ENCODE peak calls at places on chromosome 22, in six cellular contexts. One of them, this sample, is unnamed.

GRCh38 chr22:32737811-32738210 is 63.7 kb upstream of the TIMP3 start:
- DNase-seq in endodermal cell: no peak
- DNase-seq in gastrocnemius medialis: no peak
- DNase-seq in adipocyte: no peak
- DNase-seq in neural progenitor cell: no peak
- DNase-seq in CD8-positive, alpha-beta memory T cell: no peak
- DNase-seq in this sample: no peak

GRCh38 chr22:32695451-32695891 is 106.0 kb upstream of the TIMP3 start:
- DNase-seq in endodermal cell: no peak
- DNase-seq in gastrocnemius medialis: no peak
- DNase-seq in adipocyte: peak; percentile 40
- DNase-seq in neural progenitor cell: no peak
- DNase-seq in CD8-positive, alpha-beta memory T cell: no peak
- DNase-seq in this sample: no peak

GRCh38 chr22:32904044-32904443 is 102.5 kb downstream of the TIMP3 start:
- DNase-seq in endodermal cell: peak; percentile 84
- DNase-seq in gastrocnemius medialis: no peak
- DNase-seq in adipocyte: peak; percentile 52
- DNase-seq in neural progenitor cell: peak; percentile 60
- DNase-seq in CD8-positive, alpha-beta memory T cell: no peak
- DNase-seq in this sample: no peak

GRCh38 chr22:30783021-30783420 is 88.3 kb downstream of the OSBP2 start:
- DNase-seq in endodermal cell: no peak
- DNase-seq in gastrocnemius medialis: no peak
- DNase-seq in adipocyte: no peak
- DNase-seq in neural progenitor cell: no peak
- DNase-seq in CD8-positive, alpha-beta memory T cell: no peak
- DNase-seq in this sample: no peak

GRCh38 chr22:29435236-29435635 is 3.1 kb upstream of the RFPL1 start:
- DNase-seq in endodermal cell: no peak
- DNase-seq in gastrocnemius medialis: no peak
- DNase-seq in adipocyte: no peak
- DNase-seq in neural progenitor cell: no peak
- DNase-seq in CD8-positive, alpha-beta memory T cell: no peak
- DNase-seq in this sample: no peak

GRCh38 chr22:26431151-26431995 is 2.3 kb downstream of the ASPHD2 start:
- DNase-seq in endodermal cell: no peak
- DNase-seq in gastrocnemius medialis: no peak
- DNase-seq in adipocyte: no peak
- DNase-seq in neural progenitor cell: no peak
- DNase-seq in CD8-positive, alpha-beta memory T cell: no peak
- DNase-seq in this sample: no peak

GRCh38 chr22:49034836-49035817 is 792.5 kb downstream of the BRD1 start:
- DNase-seq in endodermal cell: no peak
- DNase-seq in gastrocnemius medialis: no peak
- DNase-seq in adipocyte: no peak
- DNase-seq in neural progenitor cell: no peak
- DNase-seq in CD8-positive, alpha-beta memory T cell: peak; percentile 37
- DNase-seq in this sample: no peak

GRCh38 chr22:28799125-28799833 is 1.1 kb downstream of the XBP1 start:
- DNase-seq in endodermal cell: no peak
- DNase-seq in gastrocnemius medialis: peak; percentile 61
- DNase-seq in adipocyte: peak; percentile 95
- DNase-seq in neural progenitor cell: peak; percentile 32
- DNase-seq in CD8-positive, alpha-beta memory T cell: no peak
- DNase-seq in this sample: no peak

GRCh38 chr22:31090217-31091085 is 9.3 kb downstream of the SMTN start:
- DNase-seq in endodermal cell: peak; percentile 30
- DNase-seq in gastrocnemius medialis: no peak
- DNase-seq in adipocyte: no peak
- DNase-seq in neural progenitor cell: no peak
- DNase-seq in CD8-positive, alpha-beta memory T cell: peak; percentile 37
- DNase-seq in this sample: no peak

GRCh38 chr22:24942301-24942700 is 4.2 kb downstream of the LHFPL7 start:
- DNase-seq in endodermal cell: no peak
- DNase-seq in gastrocnemius medialis: no peak
- DNase-seq in adipocyte: no peak
- DNase-seq in neural progenitor cell: no peak
- DNase-seq in CD8-positive, alpha-beta memory T cell: no peak
- DNase-seq in this sample: no peak

GRCh38 chr22:26672060-26672471 is 14.7 kb downstream of the MIAT start:
- DNase-seq in endodermal cell: no peak
- DNase-seq in gastrocnemius medialis: no peak
- DNase-seq in adipocyte: no peak
- DNase-seq in neural progenitor cell: no peak
- DNase-seq in CD8-positive, alpha-beta memory T cell: no peak
- DNase-seq in this sample: peak; percentile 24

GRCh38 chr22:48711031-48711431 is 1116.6 kb downstream of the BRD1 start:
- DNase-seq in endodermal cell: no peak
- DNase-seq in gastrocnemius medialis: no peak
- DNase-seq in adipocyte: no peak
- DNase-seq in neural progenitor cell: no peak
- DNase-seq in CD8-positive, alpha-beta memory T cell: no peak
- DNase-seq in this sample: no peak

GRCh38 chr22:24011735-24012068 is 598 bp downstream of the CABIN1 start:
- DNase-seq in endodermal cell: no peak
- DNase-seq in gastrocnemius medialis: no peak
- DNase-seq in adipocyte: peak; percentile 28
- DNase-seq in neural progenitor cell: no peak
- DNase-seq in CD8-positive, alpha-beta memory T cell: no peak
- DNase-seq in this sample: no peak

GRCh38 chr22:26047516-26047915 is 121.7 kb upstream of the SEZ6L start:
- DNase-seq in endodermal cell: no peak
- DNase-seq in gastrocnemius medialis: no peak
- DNase-seq in adipocyte: no peak
- DNase-seq in neural progenitor cell: no peak
- DNase-seq in CD8-positive, alpha-beta memory T cell: no peak
- DNase-seq in this sample: no peak

GRCh38 chr22:19292262-19293230 is 1.0 kb upstream of the CLTCL1 start:
- DNase-seq in endodermal cell: peak; percentile 52
- DNase-seq in gastrocnemius medialis: peak; percentile 95
- DNase-seq in adipocyte: peak; percentile 24
- DNase-seq in neural progenitor cell: no peak
- DNase-seq in CD8-positive, alpha-beta memory T cell: peak; percentile 58
- DNase-seq in this sample: no peak

GRCh38 chr22:40421941-40422340 is 51.5 kb downstream of the SGSM3 start:
- DNase-seq in endodermal cell: no peak
- DNase-seq in gastrocnemius medialis: no peak
- DNase-seq in adipocyte: no peak
- DNase-seq in neural progenitor cell: no peak
- DNase-seq in CD8-positive, alpha-beta memory T cell: peak; percentile 15
- DNase-seq in this sample: no peak

GRCh38 chr22:40805699-40806203 is 13.4 kb downstream of the SLC25A17 start:
- DNase-seq in endodermal cell: no peak
- DNase-seq in gastrocnemius medialis: no peak
- DNase-seq in adipocyte: no peak
- DNase-seq in neural progenitor cell: no peak
- DNase-seq in CD8-positive, alpha-beta memory T cell: no peak
- DNase-seq in this sample: no peak

GRCh38 chr22:27434898-27435297 is 366.7 kb downstream of the MN1 start:
- DNase-seq in endodermal cell: no peak
- DNase-seq in gastrocnemius medialis: no peak
- DNase-seq in adipocyte: no peak
- DNase-seq in neural progenitor cell: no peak
- DNase-seq in CD8-positive, alpha-beta memory T cell: no peak
- DNase-seq in this sample: no peak

GRCh38 chr22:33450756-33451155 is 392.6 kb upstream of the SYN3 start:
- DNase-seq in endodermal cell: no peak
- DNase-seq in gastrocnemius medialis: no peak
- DNase-seq in adipocyte: no peak
- DNase-seq in neural progenitor cell: no peak
- DNase-seq in CD8-positive, alpha-beta memory T cell: no peak
- DNase-seq in this sample: no peak

GRCh38 chr22:30183861-30184278 is 62.7 kb downstream of the LIF start:
- DNase-seq in endodermal cell: no peak
- DNase-seq in gastrocnemius medialis: no peak
- DNase-seq in adipocyte: peak; percentile 53
- DNase-seq in neural progenitor cell: no peak
- DNase-seq in CD8-positive, alpha-beta memory T cell: no peak
- DNase-seq in this sample: no peak

GRCh38 chr22:28006271-28006670 is 87.2 kb upstream of the PITPNB start:
- DNase-seq in endodermal cell: no peak
- DNase-seq in gastrocnemius medialis: no peak
- DNase-seq in adipocyte: no peak
- DNase-seq in neural progenitor cell: no peak
- DNase-seq in CD8-positive, alpha-beta memory T cell: no peak
- DNase-seq in this sample: no peak

GRCh38 chr22:31040542-31041398 is 40.3 kb upstream of the SMTN start:
- DNase-seq in endodermal cell: no peak
- DNase-seq in gastrocnemius medialis: no peak
- DNase-seq in adipocyte: no peak
- DNase-seq in neural progenitor cell: no peak
- DNase-seq in CD8-positive, alpha-beta memory T cell: no peak
- DNase-seq in this sample: no peak

GRCh38 chr22:30370681-30371080 is 13.9 kb downstream of the CCDC157 start:
- DNase-seq in endodermal cell: no peak
- DNase-seq in gastrocnemius medialis: no peak
- DNase-seq in adipocyte: no peak
- DNase-seq in neural progenitor cell: no peak
- DNase-seq in CD8-positive, alpha-beta memory T cell: no peak
- DNase-seq in this sample: no peak

GRCh38 chr22:39244496-39245129 is at the start of gene PDGFB:
- DNase-seq in endodermal cell: peak; percentile 79
- DNase-seq in gastrocnemius medialis: no peak
- DNase-seq in adipocyte: peak; percentile 39
- DNase-seq in neural progenitor cell: peak; percentile 57
- DNase-seq in CD8-positive, alpha-beta memory T cell: no peak
- DNase-seq in this sample: no peak

GRCh38 chr22:39246217-39246616 is 1.4 kb upstream of the PDGFB start:
- DNase-seq in endodermal cell: no peak
- DNase-seq in gastrocnemius medialis: no peak
- DNase-seq in adipocyte: no peak
- DNase-seq in neural progenitor cell: no peak
- DNase-seq in CD8-positive, alpha-beta memory T cell: no peak
- DNase-seq in this sample: no peak

GRCh38 chr22:39246690-39247332 is 2.0 kb upstream of the PDGFB start:
- DNase-seq in endodermal cell: no peak
- DNase-seq in gastrocnemius medialis: no peak
- DNase-seq in adipocyte: no peak
- DNase-seq in neural progenitor cell: no peak
- DNase-seq in CD8-positive, alpha-beta memory T cell: no peak
- DNase-seq in this sample: no peak

GRCh38 chr22:39244073-39244495 is 698 bp downstream of the PDGFB start:
- DNase-seq in endodermal cell: peak; percentile 66
- DNase-seq in gastrocnemius medialis: no peak
- DNase-seq in adipocyte: no peak
- DNase-seq in neural progenitor cell: peak; percentile 59
- DNase-seq in CD8-positive, alpha-beta memory T cell: no peak
- DNase-seq in this sample: no peak

GRCh38 chr22:39245130-39246039 is 603 bp upstream of the PDGFB start:
- DNase-seq in endodermal cell: no peak
- DNase-seq in gastrocnemius medialis: no peak
- DNase-seq in adipocyte: no peak
- DNase-seq in neural progenitor cell: no peak
- DNase-seq in CD8-positive, alpha-beta memory T cell: no peak
- DNase-seq in this sample: no peak
- H3K27me3 ChIP-seq in endodermal cell: peaks cover 36% of the 10 kb centered on the region
- H3K27me3 ChIP-seq in gastrocnemius medialis: no peaks in the 10 kb centered on the region
- H3K27me3 ChIP-seq in adipocyte: peaks cover 49% of the 10 kb centered on the region
- H3K27me3 ChIP-seq in neural progenitor cell: peaks cover 86% of the 10 kb centered on the region
- H3K27me3 ChIP-seq in CD8-positive, alpha-beta memory T cell: no peaks in the 10 kb centered on the region
- H3K27me3 ChIP-seq in this sample: peaks cover 10% of the 10 kb centered on the region

DNA sequence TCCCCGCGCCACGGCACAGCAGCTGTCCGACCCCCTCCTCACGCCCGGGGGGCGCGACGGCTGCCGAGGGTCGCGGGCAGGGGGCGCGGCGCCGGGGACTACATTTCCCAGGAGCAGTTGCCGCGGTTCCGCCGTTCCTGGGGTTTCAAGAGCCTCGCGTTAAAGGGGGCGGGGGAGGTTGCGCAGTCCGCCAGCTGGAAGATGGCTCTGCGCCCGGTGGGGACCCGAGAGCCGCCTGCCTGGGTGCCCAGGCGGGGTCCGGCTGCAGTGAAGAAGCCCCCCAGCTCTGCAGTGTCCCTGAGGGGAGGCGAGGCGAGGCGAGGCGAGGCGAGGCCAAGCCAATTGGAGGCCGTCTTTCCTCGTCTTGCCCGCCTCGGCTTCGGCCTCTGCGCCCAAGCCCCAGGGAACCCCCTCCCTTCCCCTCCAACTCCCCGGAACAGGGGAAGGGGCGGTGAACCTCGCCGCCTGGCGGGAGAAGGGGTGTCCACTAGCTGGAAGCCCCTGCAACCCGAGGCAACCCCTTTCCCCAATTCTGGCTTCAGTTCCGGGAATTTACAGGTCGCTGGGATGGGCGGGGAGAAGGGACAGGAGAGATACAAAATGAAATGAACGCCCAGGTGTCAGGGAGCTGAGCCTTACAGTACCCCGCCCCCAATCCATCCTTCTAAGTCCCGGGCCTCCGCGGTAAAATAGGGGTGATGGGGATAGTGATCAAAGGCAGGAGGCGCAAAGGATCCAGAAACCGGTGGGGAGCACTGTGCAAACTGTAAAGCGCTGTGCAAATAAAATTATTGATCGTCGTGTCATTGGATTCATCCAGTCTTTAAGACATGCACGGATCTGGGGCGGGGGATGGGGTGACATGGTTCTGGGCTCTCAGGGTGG is 5.2 kb upstream of the GCAT start:
- DNase-seq in endodermal cell: peak; percentile 90
- DNase-seq in gastrocnemius medialis: no peak
- DNase-seq in adipocyte: peak; percentile 76
- DNase-seq in neural progenitor cell: peak; percentile 90
- DNase-seq in CD8-positive, alpha-beta memory T cell: no peak
- DNase-seq in this sample: no peak
- H3K27me3 ChIP-seq in endodermal cell: no peaks in the 10 kb centered on the region
- H3K27me3 ChIP-seq in gastrocnemius medialis: no peaks in the 10 kb centered on the region
- H3K27me3 ChIP-seq in adipocyte: no peaks in the 10 kb centered on the region
- H3K27me3 ChIP-seq in neural progenitor cell: peaks cover 44% of the 10 kb centered on the region
- H3K27me3 ChIP-seq in CD8-positive, alpha-beta memory T cell: peaks cover 33% of the 10 kb centered on the region
- H3K27me3 ChIP-seq in this sample: peaks cover 38% of the 10 kb centered on the region

GRCh38 chr22:34976474-34976873 is 89.5 kb upstream of the ISX start:
- DNase-seq in endodermal cell: no peak
- DNase-seq in gastrocnemius medialis: no peak
- DNase-seq in adipocyte: no peak
- DNase-seq in neural progenitor cell: no peak
- DNase-seq in CD8-positive, alpha-beta memory T cell: no peak
- DNase-seq in this sample: no peak
- H3K27me3 ChIP-seq in endodermal cell: no peaks in the 10 kb centered on the region
- H3K27me3 ChIP-seq in gastrocnemius medialis: no peaks in the 10 kb centered on the region
- H3K27me3 ChIP-seq in adipocyte: no peaks in the 10 kb centered on the region
- H3K27me3 ChIP-seq in neural progenitor cell: no peaks in the 10 kb centered on the region
- H3K27me3 ChIP-seq in CD8-positive, alpha-beta memory T cell: no peaks in the 10 kb centered on the region
- H3K27me3 ChIP-seq in this sample: no peaks in the 10 kb centered on the region

DNA sequence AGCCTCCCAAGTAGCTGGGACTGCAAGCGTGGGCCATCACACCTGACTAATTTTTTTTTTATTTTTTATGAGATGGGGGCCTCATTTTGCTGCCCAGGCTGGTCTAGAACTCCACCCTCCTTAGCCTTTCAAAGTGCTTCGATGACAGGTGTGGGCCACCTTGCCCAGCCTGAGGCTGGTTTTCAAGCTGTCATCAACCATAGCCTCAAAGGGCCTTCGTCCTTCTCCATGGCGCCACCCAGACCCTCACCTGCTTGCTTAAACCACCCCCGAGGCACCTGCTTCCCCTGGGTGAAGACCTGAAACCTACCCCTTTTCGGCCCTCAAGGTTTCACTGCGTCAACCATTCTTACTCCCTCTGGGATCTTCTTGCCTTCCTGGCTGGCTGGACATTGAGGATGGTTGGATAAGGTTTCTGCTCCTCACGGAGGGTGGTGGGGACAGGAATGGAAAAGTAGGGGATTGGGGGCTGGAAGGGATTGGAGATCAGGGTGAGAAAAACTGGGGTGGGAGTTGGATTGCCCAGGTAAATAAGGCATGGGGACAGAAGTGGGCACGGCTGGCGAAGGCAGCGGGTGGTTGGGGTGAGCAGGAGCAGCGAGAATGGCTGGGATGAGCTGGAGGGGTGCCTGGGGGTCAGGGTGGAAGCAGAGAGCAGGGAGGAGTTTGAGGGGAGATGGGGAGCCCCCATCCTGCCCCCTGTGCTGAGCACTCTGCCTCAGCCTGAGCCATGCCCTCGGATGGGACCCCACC is 2.8 kb upstream of the ACR start:
- DNase-seq in endodermal cell: no peak
- DNase-seq in gastrocnemius medialis: no peak
- DNase-seq in adipocyte: no peak
- DNase-seq in neural progenitor cell: no peak
- DNase-seq in CD8-positive, alpha-beta memory T cell: no peak
- DNase-seq in this sample: no peak
- H3K27me3 ChIP-seq in endodermal cell: peaks cover 45% of the 10 kb centered on the region
- H3K27me3 ChIP-seq in gastrocnemius medialis: peaks cover 13% of the 10 kb centered on the region
- H3K27me3 ChIP-seq in adipocyte: peaks cover 36% of the 10 kb centered on the region
- H3K27me3 ChIP-seq in neural progenitor cell: peaks cover 98% of the 10 kb centered on the region
- H3K27me3 ChIP-seq in CD8-positive, alpha-beta memory T cell: no peaks in the 10 kb centered on the region
- H3K27me3 ChIP-seq in this sample: no peaks in the 10 kb centered on the region

This sample was measured in CD4-positive, alpha-beta T cell.